ENCODE peak calls at places on chromosome 21, in four cellular contexts. One of them, this sample, is unnamed.

GRCh38 chr21:28640326-28640725 is 352.4 kb downstream of the LTN1 start:
- DNase-seq in DMS153: no peak
- DNase-seq in anterior cingulate cortex: no peak
- DNase-seq in nucleus accumbens: no peak
- DNase-seq in this sample: no peak

GRCh38 chr21:41641821-41642368 is 125.0 kb downstream of the RIPK4 start:
- DNase-seq in DMS153: no peak
- DNase-seq in anterior cingulate cortex: no peak
- DNase-seq in nucleus accumbens: peak; percentile 34
- DNase-seq in this sample: no peak

GRCh38 chr21:45379171-45379900 is 25.6 kb upstream of the COL18A1 start:
- DNase-seq in DMS153: no peak
- DNase-seq in anterior cingulate cortex: no peak
- DNase-seq in nucleus accumbens: no peak
- DNase-seq in this sample: no peak

GRCh38 chr21:35563885-35564451 is 496.4 kb downstream of the SETD4 start:
- DNase-seq in DMS153: peak; percentile 82
- DNase-seq in anterior cingulate cortex: no peak
- DNase-seq in nucleus accumbens: no peak
- DNase-seq in this sample: no peak

GRCh38 chr21:16424331-16424749 is 694.6 kb downstream of the USP25 start:
- DNase-seq in DMS153: no peak
- DNase-seq in anterior cingulate cortex: no peak
- DNase-seq in nucleus accumbens: no peak
- DNase-seq in this sample: no peak

GRCh38 chr21:44049182-44049581 is 37.1 kb downstream of the TRAPPC10 start:
- DNase-seq in DMS153: no peak
- DNase-seq in anterior cingulate cortex: no peak
- DNase-seq in nucleus accumbens: no peak
- DNase-seq in this sample: no peak

GRCh38 chr21:35777081-35777480 is 283.2 kb downstream of the SETD4 start:
- DNase-seq in DMS153: no peak
- DNase-seq in anterior cingulate cortex: no peak
- DNase-seq in nucleus accumbens: no peak
- DNase-seq in this sample: no peak

GRCh38 chr21:46394819-46395152 is 63.9 kb upstream of the DIP2A start:
- DNase-seq in DMS153: no peak
- DNase-seq in anterior cingulate cortex: no peak
- DNase-seq in nucleus accumbens: no peak
- DNase-seq in this sample: no peak

GRCh38 chr21:36699026-36699545 is at the start of gene SIM2:
- DNase-seq in DMS153: no peak
- DNase-seq in anterior cingulate cortex: no peak
- DNase-seq in nucleus accumbens: no peak
- DNase-seq in this sample: no peak

GRCh38 chr21:32412162-32412997 is at the start of gene EVA1C:
- DNase-seq in DMS153: peak; percentile 8
- DNase-seq in anterior cingulate cortex: peak; percentile 57
- DNase-seq in nucleus accumbens: peak; percentile 40
- DNase-seq in this sample: peak; percentile 75

GRCh38 chr21:27363719-27364479 is 397.0 kb upstream of the ADAMTS5 start:
- DNase-seq in DMS153: no peak
- DNase-seq in anterior cingulate cortex: no peak
- DNase-seq in nucleus accumbens: no peak
- DNase-seq in this sample: no peak

GRCh38 chr21:20971296-20971921 is 26.8 kb upstream of the NCAM2 start:
- DNase-seq in DMS153: no peak
- DNase-seq in anterior cingulate cortex: peak; percentile 54
- DNase-seq in nucleus accumbens: no peak
- DNase-seq in this sample: peak; percentile 31

GRCh38 chr21:41758550-41758949 is 8.3 kb downstream of the RIPK4 start:
- DNase-seq in DMS153: no peak
- DNase-seq in anterior cingulate cortex: no peak
- DNase-seq in nucleus accumbens: no peak
- DNase-seq in this sample: no peak

GRCh38 chr21:36994501-36995189 is 11.9 kb upstream of the RIPPLY3 start:
- DNase-seq in DMS153: no peak
- DNase-seq in anterior cingulate cortex: no peak
- DNase-seq in nucleus accumbens: no peak
- DNase-seq in this sample: peak; percentile 14

GRCh38 chr21:32728455-32729237 is 833 bp upstream of the SYNJ1 start:
- DNase-seq in DMS153: no peak
- DNase-seq in anterior cingulate cortex: no peak
- DNase-seq in nucleus accumbens: no peak
- DNase-seq in this sample: no peak

GRCh38 chr21:39060485-39061099 is 122.7 kb downstream of the PSMG1 start:
- DNase-seq in DMS153: no peak
- DNase-seq in anterior cingulate cortex: no peak
- DNase-seq in nucleus accumbens: no peak
- DNase-seq in this sample: no peak

GRCh38 chr21:22346576-22346975 is 1348.4 kb downstream of the NCAM2 start:
- DNase-seq in DMS153: no peak
- DNase-seq in anterior cingulate cortex: no peak
- DNase-seq in nucleus accumbens: no peak
- DNase-seq in this sample: no peak

GRCh38 chr21:46388206-46388880 is 64.4 kb downstream of the PCNT start:
- DNase-seq in DMS153: no peak
- DNase-seq in anterior cingulate cortex: no peak
- DNase-seq in nucleus accumbens: no peak
- DNase-seq in this sample: no peak